ENCODE peak calls at places on chromosomes 13 and 19, in four cellular contexts. C is left lung, R is fibroblast of pulmonary artery, V is right atrium auricular region. Z is an unnamed sample.

GRCh38 chr13:108705031-108705430 is 75.6 kb downstream of the MYO16 start:
- DNase-seq in C (no peak), R (no peak), V (no peak), Z (no peak)

GRCh38 chr13:76711515-76712182 is 174.6 kb downstream of the KCTD12 start:
- DNase-seq in C (no peak), R (peak), V (peak), Z (peak)

GRCh38 chr19:1302534-1303239 is 17.0 kb downstream of the EFNA2 start:
- DNase-seq in C (no peak), R (no peak), V (no peak), Z (no peak)

GRCh38 chr13:77952737-77953136 is 34.1 kb upstream of the EDNRB start:
- DNase-seq in C (no peak), R (no peak), V (no peak), Z (no peak)

GRCh38 chr19:8610041-8610927 is at the start of gene ADAMTS10:
- DNase-seq in C (peak), R (peak), V (no peak), Z (peak)

GRCh38 chr19:51368366-51369282 is at the start of gene CLDND2:
- DNase-seq in C (no peak), R (no peak), V (no peak), Z (no peak)

GRCh38 chr13:110420626-110421025 is 113.5 kb downstream of the COL4A2 start:
- DNase-seq in C (no peak), R (no peak), V (no peak), Z (no peak)

GRCh38 chr13:50699874-50700663 is 143.4 kb downstream of the DLEU7 start:
- DNase-seq in C (no peak), R (no peak), V (no peak), Z (no peak)

GRCh38 chr13:110126391-110126961 is 180.5 kb downstream of the COL4A1 start:
- DNase-seq in C (no peak), R (peak), V (peak), Z (peak)

GRCh38 chr13:27211771-27212364 is 39.5 kb upstream of the RPL21 start:
- DNase-seq in C (peak), R (peak), V (no peak), Z (peak)

GRCh38 chr13:41263261-41263971 is at the start of gene MTRF1:
- DNase-seq in C (peak), R (peak), V (peak), Z (peak)

GRCh38 chr19:54203151-54203611 is 2.5 kb downstream of the RPS9 start:
- DNase-seq in C (no peak), R (no peak), V (no peak), Z (peak)
- H3K4me3 ChIP-seq in C (no peak), R (peak), V (no peak), Z (peak)

GRCh38 chr13:49443689-49444516 is at the start of the genes CAB39L and SETDB2:
- DNase-seq in C (peak), R (peak), V (peak), Z (peak)
- TF ChIP-seq CTCF in C (peak), R (peak), V (peak), Z (peak)

GRCh38 chr19:21082011-21082975 is at the start of gene ZNF714:
- DNase-seq in C (peak), R (peak), V (peak), Z (peak)
- H3K4me3 ChIP-seq in C (peak), R (peak), V (peak), Z (peak)

GRCh38 chr13:31947105-31947504 is 84.5 kb upstream of the FRY start:
- DNase-seq in C (no peak), R (no peak), V (no peak), Z (peak)
- TF ChIP-seq CTCF in C (no peak), R (no peak), V (no peak), Z (peak)

DNA sequence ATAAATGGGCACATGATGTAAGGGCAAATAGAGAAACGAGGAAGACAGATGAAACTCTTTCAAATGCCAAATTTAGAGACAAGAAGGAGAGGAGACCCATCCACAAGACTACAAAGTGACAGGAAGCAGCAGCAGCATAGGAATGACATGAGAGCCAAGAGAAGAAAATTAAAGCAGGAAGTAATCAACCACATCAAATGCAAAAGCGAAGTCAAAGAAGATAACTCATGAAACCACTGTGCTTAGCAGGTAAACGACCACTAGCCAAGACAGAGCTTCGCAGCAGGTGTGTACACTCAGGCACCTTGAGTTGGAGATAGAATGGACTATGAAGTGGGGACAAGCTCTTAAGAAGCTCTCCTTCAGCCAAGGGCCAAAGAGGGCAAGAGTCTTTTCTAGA is 64.1 kb downstream of the KLF12 start:
- DNase-seq in C (no peak), R (no peak), V (no peak), Z (no peak)
- H3K4me3 ChIP-seq in C (no peak), R (no peak), V (no peak), Z (no peak)

DNA sequence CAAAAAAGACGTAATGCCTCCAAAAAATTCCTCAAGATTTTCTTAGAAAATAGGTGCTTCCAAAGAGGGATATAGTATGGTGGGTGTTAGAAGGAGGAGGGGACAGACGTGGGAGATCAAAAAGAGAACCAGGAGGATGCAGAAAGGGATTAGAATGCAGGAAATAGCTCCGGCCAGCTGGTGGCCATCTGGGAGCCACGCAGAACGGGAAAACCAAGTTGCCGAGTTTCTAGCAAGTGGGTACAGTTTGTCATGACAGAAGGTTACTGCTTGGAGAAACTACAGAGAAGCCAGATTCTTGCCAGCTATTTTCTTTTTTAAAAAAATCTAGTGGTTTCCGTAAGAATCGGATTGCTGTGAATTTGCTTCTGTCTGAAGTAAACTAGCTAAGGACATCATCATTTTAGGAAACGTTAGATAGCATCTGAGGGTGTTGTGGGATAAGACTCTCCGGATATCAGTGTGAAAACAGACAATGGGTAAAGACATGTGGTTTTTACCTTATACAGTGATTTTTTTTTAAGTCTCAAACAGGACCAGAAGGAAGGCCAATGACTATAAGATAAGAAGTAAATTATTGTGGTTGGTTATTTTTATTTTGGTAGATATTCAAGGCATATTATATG is 104.9 kb downstream of the HSPH1 start:
- DNase-seq in C (no peak), R (peak), V (no peak), Z (peak)
- TF ChIP-seq CTCF in C (no peak), R (peak), V (no peak), Z (peak)

GRCh38 chr19:41222240-41222639 is 3.2 kb downstream of the AXL start:
- DNase-seq in C (peak), R (no peak), V (no peak), Z (no peak)
- H3K4me3 ChIP-seq in C (no peak), R (no peak), V (no peak), Z (no peak)

GRCh38 chr19:45677351-45678230 is 9.6 kb downstream of the GIPR start:
- DNase-seq in C (peak), R (peak), V (peak), Z (peak)
- TF ChIP-seq CTCF in C (no peak), R (no peak), V (no peak), Z (no peak)

GRCh38 chr19:18590273-18591272 is 2.0 kb downstream of the REX1BD start:
- DNase-seq in C (peak), R (peak), V (peak), Z (peak)
- H3K4me3 ChIP-seq in C (no peak), R (peak), V (no peak), Z (no peak)